ENCODE peak calls at places on chromosomes 4 and X, in five cellular contexts. G, U, C, E and R are unnamed samples.

GRCh38 chr4:67332627-67333026 is 212.7 kb downstream of the CENPC start:
- DNase-seq in G (no peak), U (no peak), C (no peak), E (no peak), R (no peak)

GRCh38 chr4:80016506-80016905 is 56.5 kb downstream of the ANTXR2 start:
- DNase-seq in G (no peak), U (no peak), C (no peak), E (no peak), R (no peak)

GRCh38 chr4:2927016-2927695 is 36.0 kb downstream of the NOP14 start:
- DNase-seq in G (no peak), U (no peak), C (no peak), E (no peak), R (no peak)

GRCh38 chrX:107483976-107484726 is 34.7 kb downstream of the FRMPD3 start:
- DNase-seq in G (no peak), U (no peak), C (no peak), E (no peak), R (no peak)

GRCh38 chrX:57286507-57287251 is at the start of gene FAAH2:
- DNase-seq in G (no peak), U (peak), C (no peak), E (peak), R (no peak)

GRCh38 chr4:128385683-128386304 is 98.2 kb upstream of the PGRMC2 start:
- DNase-seq in G (no peak), U (no peak), C (no peak), E (peak), R (no peak)

GRCh38 chr4:157779084-157779483 is 393.7 kb downstream of the GASK1B start:
- DNase-seq in G (no peak), U (no peak), C (no peak), E (no peak), R (no peak)

GRCh38 chrX:119398974-119399771 is at the start of gene SLC25A43:
- DNase-seq in G (peak), U (peak), C (peak), E (peak), R (peak)

GRCh38 chr4:187602339-187603092 is 393.1 kb upstream of the ZFP42 start:
- DNase-seq in G (no peak), U (no peak), C (no peak), E (no peak), R (no peak)

GRCh38 chrX:67094061-67094460 is 449.8 kb upstream of the AR start:
- DNase-seq in G (no peak), U (no peak), C (no peak), E (no peak), R (no peak)

GRCh38 chrX:3142259-3143042 is 101.2 kb downstream of the ARSF start:
- DNase-seq in G (no peak), U (no peak), C (no peak), E (no peak), R (no peak)

GRCh38 chrX:97860206-97860605 is 976.5 kb downstream of the RPA4 start:
- DNase-seq in G (no peak), U (no peak), C (no peak), E (no peak), R (peak)

GRCh38 chr4:181939199-181939945 is 303.8 kb upstream of the TENM3 start:
- DNase-seq in G (no peak), U (no peak), C (no peak), E (no peak), R (no peak)

GRCh38 chr4:86019906-86020305 is 339.9 kb downstream of the MAPK10 start:
- DNase-seq in G (no peak), U (no peak), C (no peak), E (no peak), R (no peak)

GRCh38 chrX:105463483-105463882 is 243.0 kb upstream of the TEX13A start:
- DNase-seq in G (no peak), U (no peak), C (no peak), E (no peak), R (no peak)

GRCh38 chr4:98209111-98209510 is 52.1 kb upstream of the RAP1GDS1 start:
- DNase-seq in G (no peak), U (no peak), C (no peak), E (no peak), R (no peak)

GRCh38 chrX:76428243-76429130 is 977 bp downstream of the MAGEE1 start:
- DNase-seq in G (peak), U (peak), C (peak), E (no peak), R (no peak)

GRCh38 chrX:137425273-137425902 is 140.5 kb upstream of the ZIC3 start:
- DNase-seq in G (no peak), U (no peak), C (no peak), E (no peak), R (no peak)

GRCh38 chr4:107299646-107300045 is 263.5 kb upstream of the DKK2 start:
- DNase-seq in G (no peak), U (no peak), C (no peak), E (no peak), R (no peak)

GRCh38 chr4:5569451-5569850 is 138.9 kb downstream of the EVC2 start:
- DNase-seq in G (no peak), U (no peak), C (no peak), E (no peak), R (no peak)

GRCh38 chrX:18884916-18885315 is 99.0 kb downstream of the PHKA2 start:
- DNase-seq in G (no peak), U (no peak), C (no peak), E (no peak), R (no peak)

GRCh38 chr4:107243141-107243779 is 207.1 kb upstream of the DKK2 start:
- DNase-seq in G (peak), U (no peak), C (no peak), E (no peak), R (no peak)

GRCh38 chr4:118684873-118685811 is at the start of gene METTL14:
- DNase-seq in G (peak), U (peak), C (peak), E (peak), R (peak)
- TF ChIP-seq POLR2A in G (peak), U (peak), C (peak), E (no peak), R (no peak)

DNA sequence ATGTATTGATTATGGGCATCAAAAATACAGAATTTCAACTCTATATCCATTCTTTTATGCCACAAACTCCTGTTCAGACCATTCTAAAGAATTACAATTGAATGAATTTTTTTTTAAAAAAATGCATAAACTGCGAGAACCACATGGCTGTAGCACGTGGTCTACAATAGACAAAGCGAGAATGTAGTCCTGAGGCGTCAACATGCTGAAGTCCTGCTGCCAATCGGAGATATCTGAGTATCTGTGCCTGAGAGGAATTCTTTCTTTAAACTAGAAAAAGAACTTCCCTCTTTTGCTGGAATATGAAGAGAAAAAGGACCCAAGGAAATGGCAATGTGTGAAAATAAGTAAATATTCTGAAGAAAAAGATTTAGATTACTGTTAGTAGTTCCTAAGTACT is 105.7 kb downstream of the CDS1 start:
- DNase-seq in G (no peak), U (no peak), C (no peak), E (no peak), R (no peak)
- TF ChIP-seq POLR2A in G (no peak), U (no peak), C (no peak), E (no peak), R (no peak)

DNA sequence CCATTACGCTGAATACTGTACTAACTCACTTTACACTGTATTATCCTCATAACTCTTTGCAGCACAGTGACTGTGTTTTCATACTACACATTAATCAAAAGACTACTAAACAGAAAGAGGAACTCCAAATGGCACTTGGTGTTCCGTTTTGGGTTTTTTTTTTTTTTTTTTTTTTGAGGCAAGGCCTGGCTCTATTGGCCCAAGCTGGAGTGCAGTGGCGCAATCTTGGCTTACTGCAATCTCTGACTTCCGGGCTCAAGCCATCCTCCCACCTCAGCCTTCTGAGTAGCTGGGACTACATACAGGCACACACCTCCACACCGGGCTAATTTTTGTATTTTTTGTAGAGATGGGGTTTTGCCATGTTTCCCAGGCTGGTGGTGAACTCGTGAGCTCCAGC is 10.7 kb downstream of the KLHL8 start:
- DNase-seq in G (no peak), U (peak), C (peak), E (no peak), R (no peak)
- TF ChIP-seq POLR2A in G (no peak), U (no peak), C (no peak), E (no peak), R (no peak)

DNA sequence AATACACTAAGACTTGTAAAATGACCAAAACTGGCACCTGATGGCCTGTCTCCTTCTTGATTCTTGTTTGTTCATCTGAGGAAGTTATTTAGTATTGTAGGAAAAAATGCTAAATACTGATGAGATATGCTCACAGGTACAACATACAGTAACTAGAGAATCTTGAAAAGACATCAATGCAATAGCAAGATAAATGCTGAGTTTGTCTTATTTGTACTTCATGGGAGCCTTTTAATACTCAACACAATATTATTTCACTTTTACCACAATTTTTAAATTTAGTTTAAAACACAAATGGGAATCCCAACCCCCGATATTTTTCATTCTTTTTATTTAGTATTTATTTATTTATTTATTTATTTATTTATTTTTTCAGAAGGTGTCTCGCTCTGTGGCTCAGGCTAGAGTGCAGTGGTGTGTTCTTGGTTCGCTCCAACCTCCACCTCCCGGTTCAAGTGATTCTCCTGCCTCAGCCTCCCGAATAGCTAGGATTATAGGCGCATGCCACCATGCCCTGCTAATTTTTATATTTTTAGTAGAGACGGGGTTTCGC is 12.1 kb downstream of the HHIP start:
- DNase-seq in G (no peak), U (no peak), C (no peak), E (no peak), R (no peak)
- TF ChIP-seq POLR2A in G (no peak), U (no peak), C (no peak), E (no peak), R (no peak)

GRCh38 chrX:153357877-153358276 is 23.9 kb downstream of the ZNF275 start:
- DNase-seq in G (no peak), U (no peak), C (no peak), E (no peak), R (no peak)
- TF ChIP-seq POLR2A in G (no peak), U (no peak), C (no peak), E (no peak), R (no peak)

GRCh38 chr4:78220283-78220682 is 163.2 kb downstream of the FRAS1 start:
- DNase-seq in G (no peak), U (no peak), C (no peak), E (no peak), R (no peak)
- TF ChIP-seq POLR2A in G (no peak), U (no peak), C (no peak), E (no peak), R (no peak)

DNA sequence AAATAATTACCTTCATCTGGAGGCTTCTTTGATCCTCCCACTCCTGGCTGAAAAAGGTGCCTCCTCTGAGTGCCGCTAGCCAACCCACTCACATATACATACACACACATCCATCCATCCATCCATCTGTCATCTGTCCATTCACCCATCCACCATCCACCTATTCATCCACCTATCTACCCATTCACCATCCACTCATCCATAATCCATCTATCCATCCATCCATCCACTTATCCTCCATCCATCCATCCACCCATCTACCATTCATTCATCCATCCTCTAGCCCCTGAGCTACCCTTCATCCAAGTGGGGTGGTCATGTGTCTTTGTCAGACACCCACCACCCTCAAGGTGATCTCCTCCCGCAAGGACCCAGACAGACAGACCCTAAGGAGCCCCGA is 181.5 kb upstream of the PSAPL1 start:
- DNase-seq in G (no peak), U (no peak), C (peak), E (no peak), R (no peak)
- TF ChIP-seq POLR2A in G (no peak), U (no peak), C (no peak), E (no peak), R (no peak)

DNA sequence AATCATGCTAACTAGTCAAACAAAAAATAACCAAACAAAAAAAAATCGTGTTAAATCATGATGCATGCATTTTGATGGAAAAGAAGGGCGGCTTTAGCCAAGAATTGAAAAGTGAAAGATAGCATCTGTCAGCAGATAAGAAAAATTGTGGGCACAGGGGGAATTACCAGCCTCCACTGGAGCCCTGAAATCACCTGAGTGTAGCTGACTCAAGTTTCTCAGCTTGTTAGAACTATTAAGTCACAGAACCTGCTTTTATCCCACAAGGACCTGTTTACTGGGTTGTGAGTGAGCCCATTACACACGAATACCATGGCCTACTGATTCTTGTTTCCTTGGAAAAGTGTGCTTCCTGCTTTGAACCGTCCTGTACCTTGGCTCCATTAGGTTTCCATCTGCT is 85.2 kb downstream of the COX18 start:
- DNase-seq in G (no peak), U (no peak), C (no peak), E (no peak), R (no peak)
- TF ChIP-seq POLR2A in G (no peak), U (no peak), C (no peak), E (no peak), R (no peak)

GRCh38 chrX:65667503-65668355 is at the start of gene MSN:
- DNase-seq in G (peak), U (peak), C (peak), E (peak), R (peak)
- TF ChIP-seq POLR2A in G (peak), U (peak), C (peak), E (peak), R (peak)

GRCh38 chrX:72238721-72239475 is at the start of gene ERCC6L:
- DNase-seq in G (peak), U (peak), C (peak), E (peak), R (peak)
- TF ChIP-seq POLR2A in G (peak), U (peak), C (peak), E (peak), R (peak)